ENCODE peak calls at places on chromosomes 16 and 17, in six cellular contexts. G is IMR-90, O is HL-60, D is suprapubic skin, S is right atrium auricular region, V is thoracic aorta. T is an unnamed sample. For H3K27me3, the result is how much of the 10 kb centered on the place peaks cover.

GRCh38 chr17:55727275-55727674 is 4.6 kb upstream of the TMEM100 start:
- DNase-seq in G (no peak), O (no peak), D (no peak), S (no peak), V (no peak), T (no peak)

GRCh38 chr16:67886387-67886786 is 1.7 kb downstream of the NRN1L start:
- DNase-seq in G (no peak), O (no peak), D (no peak), S (no peak), V (no peak), T (peak)

GRCh38 chr17:74478369-74479100 is 12.1 kb downstream of the CD300A start:
- DNase-seq in G (no peak), O (peak), D (no peak), S (no peak), V (no peak), T (no peak)

GRCh38 chr16:1791943-1792812 is 1.3 kb downstream of the IGFALS start:
- DNase-seq in G (no peak), O (no peak), D (peak), S (no peak), V (no peak), T (peak)

GRCh38 chr17:7356072-7356549 is 1.2 kb downstream of the TMEM95 start:
- DNase-seq in G (peak), O (peak), D (peak), S (peak), V (no peak), T (peak)

GRCh38 chr17:63476494-63476856 is 386 bp upstream of the ACE start:
- DNase-seq in G (no peak), O (no peak), D (no peak), S (no peak), V (no peak), T (no peak)

GRCh38 chr17:80456465-80457235 is 19.8 kb downstream of the NPTX1 start:
- DNase-seq in G (no peak), O (no peak), D (no peak), S (no peak), V (no peak), T (no peak)

GRCh38 chr17:28193241-28193640 is 125.8 kb upstream of the TMEM97 start:
- DNase-seq in G (no peak), O (peak), D (no peak), S (no peak), V (no peak), T (peak)

GRCh38 chr16:48194828-48195566 is 39.2 kb upstream of the ABCC12 start:
- DNase-seq in G (peak), O (no peak), D (no peak), S (no peak), V (no peak), T (no peak)

GRCh38 chr16:77467929-77468328 is 33.1 kb upstream of the ADAMTS18 start:
- DNase-seq in G (no peak), O (no peak), D (no peak), S (no peak), V (no peak), T (no peak)

GRCh38 chr17:45143101-45143670 is 5.1 kb upstream of the HEXIM1 start:
- DNase-seq in G (no peak), O (no peak), D (no peak), S (no peak), V (no peak), T (no peak)

GRCh38 chr16:58348986-58349385 is 43.3 kb upstream of the GINS3 start:
- DNase-seq in G (no peak), O (no peak), D (no peak), S (no peak), V (no peak), T (no peak)

GRCh38 chr17:46264456-46265198 is 30.3 kb upstream of the LRRC37A start:
- DNase-seq in G (peak), O (no peak), D (no peak), S (no peak), V (no peak), T (no peak)

GRCh38 chr17:10029129-10029528 is 124.1 kb upstream of the RCVRN start:
- DNase-seq in G (no peak), O (no peak), D (no peak), S (no peak), V (no peak), T (no peak)

GRCh38 chr17:9116311-9116820 is 95.1 kb downstream of the NTN1 start:
- DNase-seq in G (no peak), O (no peak), D (no peak), S (no peak), V (no peak), T (peak)

GRCh38 chr17:67477687-67478086 is 100.6 kb downstream of the PITPNC1 start:
- DNase-seq in G (peak), O (no peak), D (no peak), S (peak), V (no peak), T (no peak)

GRCh38 chr17:28258347-28258887 is 60.6 kb upstream of the TMEM97 start:
- DNase-seq in G (no peak), O (no peak), D (no peak), S (no peak), V (no peak), T (no peak)

GRCh38 chr16:55257971-55258613 is 65.9 kb upstream of the IRX6 start:
- DNase-seq in G (peak), O (peak), D (peak), S (peak), V (no peak), T (peak)

GRCh38 chr16:57906385-57907316 is 64.3 kb downstream of the CNGB1 start:
- DNase-seq in G (no peak), O (no peak), D (no peak), S (no peak), V (no peak), T (no peak)

GRCh38 chr17:5481451-5481850 is 4.5 kb downstream of the DERL2 start:
- DNase-seq in G (no peak), O (no peak), D (no peak), S (no peak), V (no peak), T (no peak)

GRCh38 chr16:30766206-30766921 is 4.2 kb downstream of the RNF40 start:
- DNase-seq in G (no peak), O (no peak), D (no peak), S (no peak), V (no peak), T (peak)

DNA sequence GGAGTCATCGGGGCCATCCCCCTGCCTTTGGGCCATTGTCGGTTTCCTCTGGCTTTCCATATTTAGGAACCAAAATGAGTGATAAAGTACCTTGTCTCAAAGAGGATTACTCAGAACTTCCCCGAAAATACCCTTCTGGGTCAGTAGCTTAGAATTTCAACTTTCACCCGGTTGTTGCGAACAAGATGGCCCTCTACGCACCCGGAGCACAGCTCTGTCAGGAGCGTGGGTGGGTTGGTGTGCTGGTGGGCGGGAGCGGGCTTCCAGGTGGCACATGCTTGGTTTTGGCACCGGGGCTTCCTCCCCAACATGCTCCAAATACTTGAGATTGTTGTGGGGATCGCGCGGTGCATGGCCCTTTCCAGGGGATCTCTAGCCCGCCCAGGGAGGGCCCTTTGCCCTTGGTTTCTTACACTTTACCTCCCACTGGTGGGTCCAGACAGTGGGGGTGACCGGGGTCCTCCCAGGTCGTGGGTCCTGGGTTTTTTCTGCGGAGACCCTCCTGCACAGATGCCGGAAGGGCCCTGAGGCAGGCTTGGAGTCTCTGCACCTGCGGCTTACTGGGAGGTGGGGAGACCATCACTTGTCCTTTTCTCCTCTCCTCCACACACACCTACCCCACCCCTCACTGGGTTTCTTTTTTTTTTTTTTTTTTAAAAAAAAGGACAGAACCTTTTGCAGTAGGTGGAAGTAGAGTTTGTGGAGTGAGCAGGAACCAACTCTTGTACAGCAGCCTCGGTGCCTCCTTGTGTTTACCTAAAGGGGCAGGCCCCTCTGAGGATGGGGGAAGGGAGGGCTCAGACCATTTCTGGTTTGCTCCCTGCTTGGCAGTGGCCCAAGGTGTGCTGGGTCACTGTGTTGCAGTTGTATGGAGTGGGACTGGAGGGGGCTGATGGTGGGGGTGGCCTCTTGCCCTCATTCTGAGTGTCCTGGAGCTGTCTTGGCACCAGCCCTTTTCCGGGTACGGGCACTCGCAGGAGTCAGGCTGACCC is 142.1 kb downstream of the SEC14L1 start:
- DNase-seq in G (peak), O (no peak), D (no peak), S (no peak), V (no peak), T (peak)
- H3K27me3 ChIP-seq in G (under half), O (under half), D (under half), S (under half), V (under half), T (under half)

GRCh38 chr16:18041864-18042834 is 294.4 kb downstream of the NPIPA8 start:
- DNase-seq in G (no peak), O (no peak), D (no peak), S (no peak), V (no peak), T (no peak)

GRCh38 chr16:18039931-18040330 is 296.6 kb downstream of the NPIPA8 start:
- DNase-seq in G (no peak), O (no peak), D (no peak), S (no peak), V (no peak), T (no peak)

GRCh38 chr16:18037051-18037450 is 299.5 kb downstream of the NPIPA8 start:
- DNase-seq in G (no peak), O (no peak), D (no peak), S (no peak), V (no peak), T (no peak)
- H3K27ac ChIP-seq in G (no peak), O (no peak), D (no peak), S (no peak), V (no peak), T (no peak)

GRCh38 chr16:27514806-27515205 is 34.9 kb downstream of the GTF3C1 start:
- DNase-seq in G (peak), O (no peak), D (no peak), S (no peak), V (no peak), T (no peak)
- H3K27me3 ChIP-seq in G (under half), O (under half), D (under half), S (under half), V (under half), T (under half)

DNA sequence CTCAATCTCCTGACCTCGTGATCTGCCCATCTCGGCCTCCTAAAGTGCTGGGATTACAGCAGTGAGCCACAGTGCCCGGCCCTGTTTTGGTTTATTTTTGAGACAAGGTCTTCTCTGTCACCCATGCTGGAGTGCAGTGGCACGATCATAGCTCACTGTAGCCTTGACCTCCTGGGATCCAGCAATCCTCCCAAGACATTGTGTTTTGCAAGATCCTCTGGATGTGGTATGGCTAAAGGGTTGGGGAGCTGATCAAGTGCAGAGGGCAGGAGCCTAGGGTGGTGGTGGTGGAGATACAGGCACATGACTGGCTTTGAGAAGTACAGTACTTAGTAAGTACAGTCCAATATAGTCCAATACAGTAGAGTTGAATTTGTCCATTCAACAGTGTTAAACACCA is 16.6 kb upstream of the TNS4 start:
- DNase-seq in G (no peak), O (no peak), D (peak), S (no peak), V (no peak), T (peak)
- H3K27ac ChIP-seq in G (no peak), O (no peak), D (peak), S (no peak), V (no peak), T (no peak)

DNA sequence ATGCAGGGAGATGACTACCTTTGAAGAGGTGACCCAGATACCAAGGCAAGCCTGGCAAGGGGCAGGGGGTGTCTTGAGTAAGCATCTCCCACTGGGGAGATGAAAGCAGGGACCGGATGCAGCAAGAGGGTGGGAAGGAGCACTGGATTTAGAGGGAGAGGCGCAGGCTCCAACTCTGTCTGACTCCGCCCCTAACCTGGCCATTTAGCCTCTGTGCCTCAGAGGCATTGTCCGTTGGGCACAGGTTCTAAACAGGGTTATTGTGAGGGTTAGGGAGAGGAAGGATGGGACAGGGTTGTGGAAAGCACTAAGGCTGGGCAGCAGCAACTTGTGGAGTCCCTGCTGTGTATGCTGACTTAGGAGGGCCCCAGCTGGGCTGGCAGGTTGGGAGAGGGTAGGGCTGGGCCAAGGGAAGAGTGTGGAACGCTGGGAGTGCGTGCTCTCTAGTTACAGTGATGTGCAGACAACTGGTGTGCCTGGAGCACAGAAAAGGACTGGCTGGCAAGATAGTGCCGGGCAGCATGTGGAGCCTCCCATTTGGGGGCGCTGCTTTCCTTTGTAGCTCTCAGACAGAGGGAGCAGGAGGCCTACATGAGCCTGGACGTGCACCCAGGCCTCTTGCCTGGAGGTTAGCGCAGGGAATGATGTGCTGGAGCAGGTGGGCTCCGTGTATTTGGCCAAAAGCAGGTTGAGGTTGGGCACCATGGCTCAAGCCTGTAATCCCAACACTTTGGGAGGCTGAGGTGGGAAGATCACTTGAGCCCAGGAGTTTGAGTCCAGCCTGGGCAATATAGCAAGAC is 26.2 kb downstream of the TBX2 start:
- DNase-seq in G (no peak), O (no peak), D (no peak), S (no peak), V (no peak), T (no peak)
- H3K27me3 ChIP-seq in G (under half), O (under half), D (under half), S (under half), V (under half), T (under half)

GRCh38 chr17:50447870-50448573 is 20.7 kb downstream of the CHAD start:
- DNase-seq in G (no peak), O (no peak), D (no peak), S (no peak), V (no peak), T (no peak)
- H3K27ac ChIP-seq in G (no peak), O (no peak), D (no peak), S (no peak), V (no peak), T (peak)

GRCh38 chr16:26911436-26911835 is 155.3 kb upstream of the C16orf82 start:
- DNase-seq in G (no peak), O (no peak), D (no peak), S (no peak), V (no peak), T (no peak)
- H3K27me3 ChIP-seq in G (under half), O (under half), D (under half), S (under half), V (under half), T (under half)

GRCh38 chr17:39667262-39668140 is 752 bp upstream of the PNMT start:
- DNase-seq in G (no peak), O (no peak), D (no peak), S (no peak), V (no peak), T (peak)

GRCh38 chr17:39666601-39667261 is 1.5 kb upstream of the PNMT start:
- DNase-seq in G (no peak), O (no peak), D (no peak), S (no peak), V (peak), T (no peak)

GRCh38 chr17:39666231-39666600 is 1.1 kb downstream of the TCAP start:
- DNase-seq in G (no peak), O (no peak), D (no peak), S (no peak), V (no peak), T (no peak)

GRCh38 chr17:39669897-39670735 is 1.9 kb downstream of the PNMT start:
- DNase-seq in G (no peak), O (no peak), D (no peak), S (no peak), V (no peak), T (peak)

DNA sequence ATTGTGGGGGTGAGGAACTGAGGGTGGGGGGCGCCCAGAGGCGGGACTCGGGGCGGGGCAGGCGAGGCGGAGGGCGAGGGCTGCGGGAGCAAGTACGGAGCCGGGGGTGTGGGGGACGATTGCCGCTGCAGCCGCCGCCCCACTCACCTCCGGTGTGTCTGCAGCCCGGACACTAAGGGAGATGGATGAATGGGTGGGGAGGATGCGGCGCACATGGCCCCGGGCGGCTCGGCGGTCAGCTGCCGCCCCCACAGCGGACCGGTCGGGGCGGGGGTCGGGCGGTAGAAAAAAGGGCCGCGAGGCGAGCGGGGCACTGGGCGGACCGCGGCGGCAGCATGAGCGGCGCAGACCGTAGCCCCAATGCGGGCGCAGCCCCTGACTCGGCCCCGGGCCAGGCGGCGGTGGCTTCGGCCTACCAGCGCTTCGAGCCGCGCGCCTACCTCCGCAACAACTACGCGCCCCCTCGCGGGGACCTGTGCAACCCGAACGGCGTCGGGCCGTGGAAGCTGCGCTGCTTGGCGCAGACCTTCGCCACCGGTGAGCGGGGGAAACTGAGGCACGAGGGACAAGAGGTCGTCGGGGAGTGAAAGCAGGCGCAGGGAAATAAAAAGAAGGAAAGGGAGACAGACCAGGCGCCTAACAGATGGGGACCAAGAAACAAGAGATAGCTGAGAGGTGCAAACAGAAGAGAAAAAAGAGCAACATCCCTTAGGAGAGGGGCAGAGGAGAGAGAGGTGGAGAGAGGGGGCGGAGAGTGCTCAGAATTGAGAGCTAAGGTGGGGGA is at the start of gene PNMT:
- DNase-seq in G (peak), O (no peak), D (no peak), S (no peak), V (no peak), T (peak)
- H3K27ac ChIP-seq in G (no peak), O (no peak), D (peak), S (peak), V (peak), T (peak)

DNA sequence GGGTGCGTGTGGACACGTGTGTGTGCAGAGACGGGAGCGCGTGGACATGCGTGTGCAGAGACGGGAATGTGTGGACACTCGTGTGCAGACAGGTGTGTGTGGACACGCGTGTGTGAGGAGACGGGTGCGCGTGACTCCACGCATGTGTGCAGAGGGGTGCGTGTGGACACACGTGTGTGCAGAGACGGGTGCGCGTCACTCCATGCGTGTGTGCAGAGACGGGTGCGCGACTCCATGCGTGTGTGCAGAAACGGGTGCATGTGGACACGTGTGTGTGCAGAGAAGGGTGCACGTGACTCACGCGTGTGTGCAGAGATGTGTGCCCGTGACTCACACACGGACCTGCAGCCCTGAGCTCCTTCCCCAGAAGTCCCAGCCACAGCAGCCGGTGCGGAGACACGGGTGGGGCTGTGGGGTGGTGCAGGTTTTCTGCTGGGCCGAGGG is 2.2 kb upstream of the CD7 start:
- DNase-seq in G (no peak), O (no peak), D (no peak), S (no peak), V (no peak), T (peak)
- H3K27me3 ChIP-seq in G (under half), O (under half), D (half or more), S (under half), V (under half), T (under half)

DNA sequence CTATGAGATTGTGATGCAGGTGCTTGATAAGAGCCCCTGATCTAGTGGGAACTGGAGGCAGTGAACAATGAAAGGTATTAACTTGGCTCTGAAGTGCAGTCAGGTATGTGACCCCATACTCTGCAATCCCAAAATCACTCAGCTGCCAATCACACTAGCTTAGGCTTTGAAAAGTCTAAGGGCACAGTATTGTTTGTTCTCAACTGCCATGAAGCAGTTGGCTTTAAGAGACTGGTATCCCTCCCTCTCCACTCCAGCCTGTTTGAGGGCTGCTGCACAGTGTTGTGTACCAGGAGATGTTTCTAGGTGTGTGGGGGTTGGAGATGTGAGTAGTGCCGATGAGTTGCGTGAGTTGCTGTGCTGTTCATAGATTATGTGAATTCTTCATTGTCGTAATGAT is 2.4 kb downstream of the YPEL2 start:
- DNase-seq in G (no peak), O (no peak), D (no peak), S (no peak), V (no peak), T (no peak)
- H3K27ac ChIP-seq in G (no peak), O (no peak), D (no peak), S (peak), V (peak), T (no peak)